ENCODE peak calls at places on chromosome 19, in ten cellular contexts. G is H1, V is A549, R is tibial nerve, I is transverse colon, Y is suprapubic skin, W is GM12878, Q is ovary, S is sigmoid colon, U is upper lobe of left lung. N is an unnamed sample. For H3K4me1, the result is how much of the 10 kb centered on the place peaks cover.

GRCh38 chr19:12872941-12873890 is 8.0 kb downstream of the DNASE2 start:
- DNase-seq in Q (peak), U (no peak), R (no peak), G (peak), W (no peak), Y (no peak), I (peak), V (no peak), S (no peak), N (peak)

GRCh38 chr19:56972291-56972914 is 131.9 kb upstream of the PEG3 start:
- DNase-seq in S (no peak), G (no peak), Y (no peak), Q (no peak), I (no peak), U (no peak), V (no peak), R (no peak), W (no peak), N (no peak)

GRCh38 chr19:51079486-51080110 is 3.1 kb downstream of the KLK14 start:
- DNase-seq in S (no peak), Y (no peak), G (no peak), W (no peak), I (no peak), R (no peak), Q (no peak), U (peak), V (no peak), N (peak)

GRCh38 chr19:33279430-33280350 is 22.6 kb downstream of the CEBPA start:
- DNase-seq in Q (no peak), W (no peak), U (peak), Y (no peak), G (no peak), R (no peak), V (no peak), S (no peak), I (no peak), N (no peak)

GRCh38 chr19:43337737-43338136 is 15.7 kb upstream of the CD177 start:
- DNase-seq in Q (no peak), R (no peak), Y (no peak), S (no peak), V (no peak), G (no peak), I (peak), W (no peak), U (peak), N (no peak)

GRCh38 chr19:2495130-2495641 is 19.3 kb downstream of the GADD45B start:
- DNase-seq in V (peak), R (peak), Y (peak), W (no peak), U (peak), I (peak), S (peak), Q (peak), G (no peak), N (peak)

GRCh38 chr19:14555918-14556661 is 15.8 kb downstream of the NDUFB7 start:
- DNase-seq in Y (no peak), W (no peak), G (no peak), S (no peak), U (no peak), I (no peak), Q (no peak), V (no peak), R (no peak), N (no peak)

GRCh38 chr19:34017024-34017423 is 155.3 kb upstream of the LSM14A start:
- DNase-seq in I (no peak), V (no peak), G (no peak), U (no peak), Q (no peak), W (no peak), R (no peak), S (no peak), Y (no peak), N (no peak)

GRCh38 chr19:3682741-3683404 is 17.4 kb downstream of the PIP5K1C start:
- DNase-seq in Y (no peak), W (no peak), G (no peak), S (no peak), R (no peak), U (no peak), V (no peak), I (no peak), Q (peak), N (no peak)

GRCh38 chr19:11460207-11460606 is 20.6 kb downstream of the ELAVL3 start:
- DNase-seq in S (no peak), G (no peak), V (no peak), R (no peak), Y (no peak), W (no peak), U (no peak), I (no peak), Q (no peak), N (no peak)

GRCh38 chr19:47663911-47664771 is 49.1 kb upstream of the EHD2 start:
- DNase-seq in Q (peak), R (peak), V (peak), I (peak), G (no peak), Y (peak), S (peak), W (no peak), U (peak), N (peak)

GRCh38 chr19:12792048-12792852 is 964 bp downstream of the JUNB start:
- DNase-seq in S (peak), Y (no peak), Q (peak), I (peak), W (no peak), G (peak), R (no peak), U (peak), V (no peak), N (peak)

GRCh38 chr19:52789440-52789839 is 2.8 kb upstream of the ZNF600 start:
- DNase-seq in V (no peak), G (no peak), U (no peak), Y (no peak), I (no peak), S (no peak), R (no peak), Q (no peak), W (no peak), N (no peak)

GRCh38 chr19:11887247-11887617 is 350 bp upstream of the ZNF69 start:
- DNase-seq in I (no peak), Q (no peak), Y (no peak), G (no peak), S (no peak), W (no peak), R (no peak), U (no peak), V (no peak), N (no peak)

GRCh38 chr19:40331052-40331451 is 17.1 kb downstream of the C19orf47 start:
- DNase-seq in R (no peak), U (no peak), I (no peak), S (no peak), W (no peak), G (no peak), Y (no peak), V (no peak), Q (no peak), N (no peak)

GRCh38 chr19:32322541-32322940 is 22.9 kb upstream of the ZNF507 start:
- DNase-seq in Y (no peak), Q (no peak), W (no peak), U (no peak), R (no peak), G (peak), I (peak), S (no peak), V (no peak), N (no peak)

GRCh38 chr19:33819875-33820781 is 23.5 kb downstream of the KCTD15 start:
- DNase-seq in R (peak), V (peak), Y (peak), G (peak), Q (peak), S (peak), W (no peak), U (peak), I (peak), N (peak)

GRCh38 chr19:13078897-13079541 is 23.6 kb downstream of the LYL1 start:
- DNase-seq in R (no peak), W (no peak), S (peak), G (no peak), U (no peak), V (no peak), Q (peak), Y (no peak), I (peak), N (peak)

GRCh38 chr19:14408641-14409120 is 10.5 kb downstream of the DDX39A start:
- DNase-seq in V (no peak), R (no peak), S (no peak), G (no peak), I (no peak), W (no peak), Q (no peak), Y (no peak), U (peak), N (no peak)

GRCh38 chr19:30450101-30450500 is 77.9 kb downstream of the ZNF536 start:
- DNase-seq in Q (peak), S (peak), U (no peak), I (peak), Y (no peak), V (no peak), W (no peak), R (no peak), G (no peak), N (no peak)

GRCh38 chr19:294819-295686 is 3.9 kb upstream of the PLPP2 start:
- DNase-seq in U (peak), Y (no peak), Q (no peak), G (peak), V (peak), R (no peak), I (peak), S (no peak), W (no peak), N (peak)

GRCh38 chr19:56912406-56912805 is 71.9 kb upstream of the PEG3 start:
- DNase-seq in W (no peak), I (no peak), Q (no peak), V (no peak), R (no peak), S (no peak), U (no peak), Y (no peak), G (no peak), N (no peak)

GRCh38 chr19:55958356-55958755 is 10.7 kb downstream of the NLRP8 start:
- DNase-seq in G (no peak), I (no peak), U (no peak), Q (no peak), V (no peak), S (no peak), W (no peak), Y (no peak), R (no peak), N (no peak)

GRCh38 chr19:15124572-15125231 is 17.5 kb downstream of the SYDE1 start:
- DNase-seq in S (peak), Q (no peak), Y (no peak), U (peak), R (no peak), I (peak), W (no peak), G (no peak), V (no peak), N (peak)

GRCh38 chr19:35063940-35064818 is 22.7 kb downstream of the HPN start:
- DNase-seq in V (no peak), W (no peak), Y (no peak), S (no peak), U (no peak), Q (no peak), G (no peak), I (no peak), R (no peak), N (no peak)

GRCh38 chr19:55690109-55690768 is 15.2 kb downstream of the EPN1 start:
- DNase-seq in V (no peak), I (no peak), U (peak), S (peak), R (no peak), G (no peak), W (no peak), Q (no peak), Y (no peak), N (no peak)

GRCh38 chr19:35006999-35007365 is 6.9 kb downstream of the GRAMD1A start:
- DNase-seq in Y (no peak), V (no peak), R (no peak), G (no peak), S (no peak), W (no peak), I (no peak), Q (peak), U (no peak), N (no peak)

GRCh38 chr19:35118268-35119026 is 2.8 kb downstream of the FXYD3 start:
- DNase-seq in U (peak), Q (no peak), W (no peak), I (peak), G (no peak), R (no peak), Y (no peak), V (no peak), S (no peak), N (peak)

GRCh38 chr19:46896076-46896794 is 35.4 kb downstream of the ARHGAP35 start:
- DNase-seq in S (no peak), V (no peak), G (no peak), U (no peak), Y (no peak), R (no peak), W (no peak), Q (no peak), I (no peak), N (no peak)

GRCh38 chr19:3642987-3643386 is 16.4 kb upstream of the CACTIN start:
- DNase-seq in R (no peak), V (no peak), Y (no peak), W (no peak), I (no peak), G (peak), U (peak), Q (no peak), S (no peak), N (no peak)

GRCh38 chr19:10416380-10417257 is 3.7 kb upstream of the PDE4A start:
- DNase-seq in G (peak), V (peak), Q (peak), W (peak), Y (peak), R (peak), S (peak), U (peak), I (peak), N (peak)
- TF ChIP-seq POLR2A in G (no peak), V (no peak), Q (no peak), W (no peak), Y (no peak), R (no peak), S (no peak), U (no peak), I (no peak), N (no peak)

GRCh38 chr19:37251308-37252229 is 33.6 kb downstream of the ZNF383 start:
- DNase-seq in I (peak), G (no peak), U (peak), R (peak), W (peak), Q (peak), Y (no peak), V (no peak), S (peak), N (peak)
- TF ChIP-seq EP300 in I (no peak), G (no peak), U (no peak), R (peak), W (no peak), Q (no peak), Y (no peak), V (no peak), S (no peak), N (no peak)

GRCh38 chr19:39125554-39126311 is at the start of gene PAK4:
- DNase-seq in Y (peak), Q (peak), U (peak), S (peak), R (peak), I (peak), V (peak), W (peak), G (peak), N (peak)

GRCh38 chr19:39127812-39128510 is 2.4 kb downstream of the PAK4 start:
- DNase-seq in I (peak), Y (no peak), S (no peak), U (no peak), Q (no peak), R (no peak), W (no peak), G (no peak), V (no peak), N (peak)

GRCh38 chr19:39125199-39125553 is 410 bp upstream of the PAK4 start:
- DNase-seq in U (no peak), S (no peak), R (no peak), I (no peak), G (no peak), Y (no peak), V (no peak), W (no peak), Q (no peak), N (no peak)

GRCh38 chr19:39126312-39126561 is 651 bp downstream of the PAK4 start:
- DNase-seq in Y (no peak), R (no peak), U (no peak), V (no peak), I (no peak), Q (no peak), S (no peak), W (no peak), G (no peak), N (no peak)

DNA sequence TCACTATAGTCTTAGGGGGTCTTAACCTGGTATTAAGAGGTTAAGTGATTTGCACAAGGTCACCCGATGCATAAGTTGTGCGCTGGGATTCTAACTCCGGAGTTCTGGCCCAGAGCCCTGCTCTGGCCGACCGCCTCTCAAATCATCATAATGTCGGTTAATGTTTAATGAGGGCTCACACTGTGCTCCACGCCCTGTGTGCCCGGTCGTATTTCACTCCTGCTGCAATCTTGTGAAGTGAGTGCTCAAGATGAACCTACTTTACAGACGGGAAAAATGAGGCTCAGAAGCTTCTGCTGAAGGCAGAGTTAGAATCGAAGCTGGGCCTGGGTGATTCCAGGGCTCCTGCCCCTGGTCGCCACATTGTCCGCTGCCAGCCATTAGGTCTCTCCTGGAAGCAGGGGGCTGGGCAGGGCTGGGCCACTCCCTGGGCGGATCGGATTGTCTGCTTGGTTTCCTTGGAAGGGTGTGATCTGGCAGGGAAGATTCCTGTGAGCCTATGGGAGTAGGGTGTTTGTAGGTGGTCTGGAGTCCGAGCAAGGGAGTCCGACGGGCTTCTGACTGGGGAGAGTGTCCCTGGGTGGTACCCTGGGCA is 1.1 kb downstream of the PAK4 start:
- DNase-seq in Q (no peak), I (peak), G (no peak), S (no peak), U (no peak), V (peak), R (no peak), Y (no peak), W (no peak), N (peak)
- H3K4me1 ChIP-seq in Q (under half), I (half or more), G (under half), S (half or more), U (half or more), V (half or more), R (under half), Y (half or more), W (under half), N (half or more)

GRCh38 chr19:49019242-49019932 is 2.5 kb upstream of the LHB start:
- DNase-seq in I (peak), W (no peak), S (no peak), Q (peak), R (peak), U (peak), G (peak), Y (peak), V (peak), N (peak)
- TF ChIP-seq POLR2A in I (no peak), W (no peak), S (no peak), Q (no peak), R (no peak), U (no peak), G (no peak), Y (no peak), V (no peak), N (no peak)

DNA sequence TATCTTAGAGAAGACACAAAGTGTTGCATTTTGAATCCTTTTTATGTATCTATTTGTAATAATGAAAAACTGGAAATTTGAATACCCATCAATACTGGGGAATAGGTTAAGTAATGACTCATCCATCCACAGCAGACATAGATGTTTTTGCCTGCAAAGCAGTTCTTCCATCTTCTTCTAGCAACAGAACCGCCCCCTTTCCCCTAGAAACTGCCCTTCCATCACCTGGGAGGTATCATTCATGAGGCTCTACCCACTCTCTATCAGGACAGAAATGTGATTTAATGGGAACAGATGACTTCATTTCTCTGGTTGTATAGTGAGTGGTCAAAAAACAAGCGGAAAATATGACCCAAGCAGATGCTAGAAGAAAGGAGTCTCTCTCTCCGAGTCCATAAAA is 532.9 kb downstream of the UQCRFS1 start:
- DNase-seq in V (no peak), Y (no peak), W (no peak), G (no peak), R (no peak), S (no peak), I (no peak), U (no peak), Q (no peak), N (no peak)
- TF ChIP-seq EP300 in V (no peak), Y (no peak), W (no peak), G (no peak), R (no peak), S (no peak), I (no peak), U (no peak), Q (no peak), N (no peak)

DNA sequence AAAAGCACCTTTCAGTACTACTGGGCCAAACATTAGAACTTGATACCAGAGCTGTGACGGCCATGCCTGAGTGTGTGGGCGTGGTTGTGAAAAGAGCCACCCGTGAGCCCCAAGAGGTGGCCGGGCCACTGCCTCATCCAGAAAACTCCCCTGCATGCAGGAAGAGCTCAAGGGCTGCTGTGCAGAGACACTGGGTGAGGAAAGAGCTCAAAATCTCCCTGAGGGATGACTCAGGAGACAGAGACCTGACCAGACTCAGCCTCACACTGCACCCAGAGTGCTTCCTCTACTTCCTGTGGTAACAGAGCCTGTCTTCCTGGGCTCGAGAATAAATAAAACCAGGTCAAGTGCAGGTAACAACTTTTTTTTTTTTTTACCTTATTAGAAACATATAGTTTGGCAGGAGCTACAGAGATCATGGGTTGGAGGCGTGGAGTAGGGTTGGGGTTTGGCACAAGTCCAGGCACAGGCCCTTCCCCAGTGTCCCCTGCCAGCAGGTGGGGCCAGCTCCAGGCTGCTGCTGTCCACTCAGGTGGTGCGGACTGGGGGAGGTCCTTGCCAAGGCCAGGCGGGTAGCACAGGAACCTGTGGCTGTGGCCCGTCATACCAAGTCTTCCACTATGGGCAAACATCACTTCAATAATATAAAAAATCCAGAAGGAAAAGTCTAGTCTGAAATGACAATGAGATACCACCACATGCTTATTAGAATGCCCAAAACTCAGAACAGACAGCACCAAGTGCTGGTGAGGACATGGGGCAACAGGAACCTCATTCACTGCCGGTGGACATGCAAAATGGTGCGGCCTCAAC is 25.5 kb downstream of the ELL start:
- DNase-seq in U (no peak), G (no peak), I (peak), W (no peak), Q (no peak), R (no peak), Y (no peak), S (no peak), V (no peak), N (peak)
- H3K4me1 ChIP-seq in U (half or more), G (under half), I (half or more), W (under half), Q (under half), R (under half), Y (half or more), S (half or more), V (under half), N (half or more)

GRCh38 chr19:1441022-1441426 is 2.8 kb downstream of the RPS15 start:
- DNase-seq in I (no peak), S (no peak), R (no peak), Y (no peak), W (no peak), Q (no peak), V (no peak), G (no peak), U (peak), N (no peak)
- TF ChIP-seq POLR2A in I (no peak), S (no peak), R (no peak), Y (no peak), W (peak), Q (no peak), V (no peak), G (no peak), U (no peak), N (no peak)

N was measured in stomach.